ENCODE peak calls at places on chromosomes 5 and 9, in ten cellular contexts. L is heart left ventricle; T is CD4-positive, alpha-beta memory T cell; I is GM23248; J is tibial nerve; E is A549; S is DND-41; V is lower lobe of right lung; D is SJSA1; M is cardiac muscle cell. P is an unnamed sample.

GRCh38 chr9:83472221-83472665 is 66.0 kb downstream of the FRMD3 start:
- DNase-seq in T (no peak), E (peak; percentile 36), D (peak; percentile 69), J (no peak), I (peak; percentile 70), M (peak; percentile 31), V (no peak), S (no peak), L (peak; percentile 56), P (no peak)

GRCh38 chr5:143037071-143037470 is 266.9 kb downstream of the ARHGAP26 start:
- DNase-seq in T (no peak), V (no peak), J (no peak), D (no peak), L (no peak), M (no peak), E (no peak), I (no peak), S (no peak), P (no peak)

GRCh38 chr9:121561385-121562222 is 62.0 kb upstream of the GGTA1 start:
- DNase-seq in V (no peak), J (no peak), L (no peak), M (no peak), D (no peak), S (no peak), I (no peak), E (no peak), T (no peak), P (no peak)

GRCh38 chr5:137075163-137075970 is 423.8 kb downstream of the SPOCK1 start:
- DNase-seq in S (peak; percentile 54), I (peak; percentile 38), E (peak; percentile 82), T (no peak), J (no peak), D (peak; percentile 80), L (peak; percentile 51), V (peak; percentile 74), M (peak; percentile 41), P (peak; percentile 89)

GRCh38 chr5:8685704-8686103 is 816.8 kb downstream of the MTRR start:
- DNase-seq in S (peak; percentile 16), T (no peak), M (no peak), I (no peak), E (no peak), J (no peak), L (no peak), V (no peak), D (no peak), P (no peak)

GRCh38 chr9:137254624-137255447 is at the start of gene NELFB:
- DNase-seq in S (peak; percentile 91), V (peak; percentile 94), M (peak; percentile 93), I (peak; percentile 90), E (peak; percentile 98), L (peak; percentile 94), T (peak; percentile 94), J (peak; percentile 84), D (peak; percentile 91), P (peak; percentile 97)

GRCh38 chr5:121108725-121109124 is 644.6 kb downstream of the PRR16 start:
- DNase-seq in L (no peak), E (no peak), M (no peak), D (peak; percentile 37), S (no peak), V (no peak), J (no peak), T (no peak), I (no peak), P (peak; percentile 42)

GRCh38 chr5:167952278-167952990 is 339.0 kb upstream of the WWC1 start:
- DNase-seq in E (no peak), L (peak; percentile 54), T (no peak), I (no peak), M (no peak), J (no peak), S (no peak), V (no peak), D (peak; percentile 91), P (no peak)

GRCh38 chr5:124057161-124057814 is 545.3 kb downstream of the CSNK1G3 start:
- DNase-seq in V (peak; percentile 45), I (no peak), E (no peak), L (peak; percentile 31), D (no peak), T (no peak), J (no peak), M (no peak), S (no peak), P (peak; percentile 87)

GRCh38 chr9:121277518-121278275 is 9.7 kb downstream of the GSN start:
- DNase-seq in M (peak; percentile 37), E (no peak), S (no peak), D (no peak), I (peak; percentile 76), J (no peak), L (no peak), T (no peak), V (no peak), P (no peak)

GRCh38 chr9:124857533-124858162 is 4.1 kb downstream of the RPL35 start:
- DNase-seq in J (no peak), T (no peak), V (no peak), L (no peak), I (no peak), D (no peak), E (no peak), S (no peak), M (no peak), P (no peak)

GRCh38 chr9:100350188-100350587 is 2.6 kb downstream of the TEX10 start:
- DNase-seq in M (no peak), E (no peak), T (no peak), V (no peak), D (no peak), J (no peak), S (no peak), I (peak; percentile 8), L (no peak), P (no peak)

DNA sequence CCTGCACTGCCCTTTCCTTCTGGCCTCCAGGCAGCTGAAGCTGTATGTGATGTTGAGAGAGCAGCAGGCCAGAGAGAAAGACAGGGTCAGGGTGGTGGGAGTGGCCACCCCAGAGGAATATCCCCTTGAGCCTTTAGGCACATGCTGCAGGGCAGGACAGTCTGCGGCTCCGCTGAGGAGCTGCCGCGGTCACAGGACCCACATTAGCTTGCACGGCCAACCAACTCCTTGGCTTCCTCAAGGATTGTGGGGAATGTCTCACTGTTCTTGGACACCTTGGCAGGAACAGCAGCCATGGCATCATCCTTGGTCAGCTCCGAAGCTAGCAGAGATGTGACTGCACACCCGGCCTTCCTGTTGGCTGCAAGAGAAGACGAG is 27.8 kb downstream of the PCDHGC5 start:
- DNase-seq in E (no peak), M (no peak), L (peak; percentile 60), V (no peak), D (no peak), J (no peak), I (peak; percentile 91), S (no peak), T (no peak), P (no peak)
- H3K4me1 ChIP-seq in E (peaks cover 14% of the 10 kb centered on the region), M (peaks cover 3% of the 10 kb centered on the region), L (peaks cover 68% of the 10 kb centered on the region), V (peaks cover 89% of the 10 kb centered on the region), D (peaks cover 58% of the 10 kb centered on the region), J (peaks cover 3% of the 10 kb centered on the region), I (peaks cover 85% of the 10 kb centered on the region), S (no peaks in the 10 kb centered on the region), T (peaks cover 20% of the 10 kb centered on the region), P (peaks cover 99% of the 10 kb centered on the region)

GRCh38 chr5:90569084-90569483 is 10.5 kb downstream of the ADGRV1 start:
- DNase-seq in S (no peak), V (no peak), J (no peak), E (no peak), D (no peak), T (no peak), M (no peak), L (no peak), I (no peak), P (no peak)

GRCh38 chr5:90565491-90565890 is 6.9 kb downstream of the ADGRV1 start:
- DNase-seq in V (no peak), M (no peak), S (no peak), T (no peak), L (no peak), E (no peak), I (no peak), D (no peak), J (no peak), P (no peak)

GRCh38 chr5:90575712-90576111 is 17.1 kb downstream of the ADGRV1 start:
- DNase-seq in V (no peak), I (no peak), T (no peak), E (no peak), S (no peak), D (no peak), J (no peak), L (no peak), M (no peak), P (no peak)

GRCh38 chr5:90571147-90571773 is 12.7 kb downstream of the ADGRV1 start:
- DNase-seq in L (no peak), S (no peak), I (no peak), D (no peak), J (no peak), V (no peak), T (no peak), M (no peak), E (no peak), P (no peak)

DNA sequence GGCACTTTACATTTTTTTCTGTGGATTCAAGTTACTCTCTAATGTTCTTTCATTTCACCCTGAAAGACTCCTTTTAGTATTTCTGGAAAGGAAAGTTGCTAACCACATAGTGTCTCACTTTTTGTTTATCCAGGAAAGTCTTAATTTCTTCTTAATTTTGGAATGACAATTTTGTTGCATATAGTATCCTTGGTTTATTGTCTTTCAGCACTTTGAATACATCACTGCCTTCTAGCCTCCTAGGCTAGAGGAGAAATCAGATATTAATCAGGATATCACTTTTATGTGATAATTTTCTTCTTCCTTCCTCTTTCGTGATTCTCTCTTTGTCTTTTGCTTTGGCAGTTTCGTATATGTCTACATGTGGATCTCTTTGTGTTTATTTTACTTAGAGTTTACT is 11.4 kb downstream of the ADGRV1 start:
- DNase-seq in V (no peak), L (no peak), T (no peak), E (no peak), I (no peak), J (no peak), D (no peak), M (no peak), S (no peak), P (no peak)
- H3K27ac ChIP-seq in V (no peak overlapping the region), L (no peak overlapping the region), T (no peak overlapping the region), E (no peak overlapping the region), I (no peak overlapping the region), J (no peak overlapping the region), D (no peak overlapping the region), M (no peak overlapping the region), S (no peak overlapping the region), P (no peak overlapping the region)

GRCh38 chr9:96487030-96487396 is 37.0 kb downstream of the HABP4 start:
- DNase-seq in J (no peak), T (no peak), S (no peak), L (no peak), D (no peak), V (no peak), E (no peak), I (no peak), M (no peak), P (no peak)
- H3K4me1 ChIP-seq in J (no peaks in the 10 kb centered on the region), T (peaks cover 10% of the 10 kb centered on the region), S (no peaks in the 10 kb centered on the region), L (peaks cover 35% of the 10 kb centered on the region), D (peaks cover 38% of the 10 kb centered on the region), V (peaks cover 29% of the 10 kb centered on the region), E (peaks cover 7% of the 10 kb centered on the region), I (peaks cover 32% of the 10 kb centered on the region), M (peaks cover 40% of the 10 kb centered on the region), P (peaks cover 12% of the 10 kb centered on the region)

DNA sequence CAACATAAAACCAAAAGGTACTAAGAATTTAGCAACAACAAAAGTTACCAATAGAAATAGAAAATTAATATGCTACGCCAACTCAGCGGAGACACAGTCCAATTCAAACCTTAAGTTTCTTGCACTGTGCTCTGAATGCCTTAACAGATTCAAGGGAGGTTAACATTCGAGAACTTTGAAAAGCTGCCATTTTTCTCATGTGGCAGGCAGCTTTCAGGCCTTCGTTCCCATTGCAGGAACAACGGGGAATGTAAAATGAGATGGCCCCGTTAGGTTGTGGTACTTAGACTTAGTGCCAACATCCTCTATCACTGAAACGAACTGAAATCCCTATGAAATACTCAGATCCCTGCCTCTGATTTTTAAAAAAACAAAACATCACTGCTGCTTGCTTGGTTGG is 22.4 kb downstream of the FNBP1 start:
- DNase-seq in I (no peak), J (no peak), T (no peak), L (no peak), M (no peak), E (no peak), D (no peak), S (no peak), V (no peak), P (no peak)
- H3K27ac ChIP-seq in I (no peak overlapping the region), J (peak overlapping the region; percentile 70), T (peak overlapping the region; percentile 19), L (no peak overlapping the region), M (no peak overlapping the region), E (no peak overlapping the region), D (no peak overlapping the region), S (no peak overlapping the region), V (no peak overlapping the region), P (no peak overlapping the region)